ENCODE peak calls at places on chromosome X, in nine cellular contexts. B is heart left ventricle, L is fibroblast of lung, O is colonic mucosa, X is psoas muscle, N is upper lobe of left lung, U is adrenal gland, D is tibial artery, K is lower lobe of right lung. W is an unnamed sample. For H3K36me3 and H3K4me1, the result is how much of the 10 kb centered on the place peaks cover.

GRCh38 chrX:78024349-78025108 is 55.1 kb upstream of the PGAM4 start:
- DNase-seq in B (no peak), L (peak), O (peak), X (no peak), N (no peak), U (peak), D (no peak), K (peak), W (peak)

GRCh38 chrX:26845051-26845450 is 618.1 kb downstream of the PPP4R3C start:
- DNase-seq in B (no peak), L (peak), O (no peak), X (no peak), N (no peak), U (peak), D (no peak), K (no peak), W (no peak)

GRCh38 chrX:118974088-118974907 is at the start of gene LONRF3:
- DNase-seq in B (peak), L (peak), O (peak), X (peak), N (peak), U (peak), D (peak), K (peak), W (peak)

GRCh38 chrX:74925210-74926088 is at the start of gene NEXMIF:
- DNase-seq in B (no peak), L (peak), O (peak), X (no peak), N (peak), U (peak), D (peak), K (peak), W (peak)

GRCh38 chrX:74465424-74465823 is 44.1 kb downstream of the SLC16A2 start:
- DNase-seq in B (no peak), L (no peak), O (no peak), X (no peak), N (no peak), U (no peak), D (no peak), K (no peak), W (no peak)

GRCh38 chrX:15245896-15246295 is 24.0 kb downstream of the ASB9 start:
- DNase-seq in B (no peak), L (no peak), O (no peak), X (no peak), N (no peak), U (no peak), D (no peak), K (no peak), W (no peak)

GRCh38 chrX:56790778-56791177 is 61.7 kb downstream of the NBDY start:
- DNase-seq in B (no peak), L (no peak), O (peak), X (no peak), N (no peak), U (no peak), D (no peak), K (no peak), W (no peak)

GRCh38 chrX:64698317-64698716 is 277.9 kb downstream of the ZC4H2 start:
- DNase-seq in B (no peak), L (no peak), O (no peak), X (no peak), N (peak), U (no peak), D (no peak), K (no peak), W (no peak)

GRCh38 chrX:44082829-44083228 is 109.6 kb upstream of the NDP start:
- DNase-seq in B (no peak), L (no peak), O (no peak), X (no peak), N (no peak), U (no peak), D (no peak), K (no peak), W (no peak)

DNA sequence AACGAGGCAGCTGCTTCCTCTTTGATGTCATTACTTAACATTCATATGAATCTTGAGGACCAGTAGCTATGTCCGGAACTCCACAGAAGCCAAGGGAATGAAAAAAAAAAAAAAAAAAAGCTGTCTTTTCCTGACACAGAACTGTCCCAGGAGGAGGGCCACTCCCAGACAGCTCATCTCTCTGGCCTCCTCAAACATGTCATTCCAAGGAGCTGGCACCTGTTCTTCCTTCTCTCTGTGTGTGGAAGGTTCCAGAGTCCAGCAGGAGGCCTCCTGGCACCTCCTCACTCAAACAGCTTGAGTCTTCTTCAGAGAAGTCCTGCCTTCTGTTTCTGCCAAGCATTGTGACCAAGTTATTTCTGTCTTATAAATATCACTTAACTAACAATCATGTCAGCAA is 458.5 kb downstream of the AFF2 start:
- DNase-seq in B (no peak), L (no peak), O (no peak), X (no peak), N (no peak), U (no peak), D (no peak), K (no peak), W (no peak)
- H3K36me3 ChIP-seq in B (under half), L (under half), O (under half), X (under half), N (under half), U (under half), D (under half), K (under half), W (under half)

GRCh38 chrX:132614297-132614696 is 125.5 kb upstream of the MBNL3 start:
- DNase-seq in B (no peak), L (peak), O (no peak), X (no peak), N (no peak), U (no peak), D (no peak), K (no peak), W (peak)
- TF ChIP-seq CTCF in B (no peak), L (peak), O (no peak), X (no peak), N (no peak), U (no peak), D (no peak), K (no peak), W (peak)

GRCh38 chrX:13077168-13077567 is 32.7 kb upstream of the FAM9C start:
- DNase-seq in B (no peak), L (no peak), O (no peak), X (no peak), N (no peak), U (no peak), D (peak), K (no peak), W (no peak)
- H3K4me1 ChIP-seq in B (under half), L (under half), O (under half), X (under half), N (under half), U (under half), D (under half), K (under half), W (under half)

GRCh38 chrX:71400710-71401109 is 34.6 kb downstream of the TAF1 start:
- DNase-seq in B (no peak), L (no peak), O (no peak), X (no peak), N (no peak), U (no peak), D (no peak), K (no peak), W (no peak)
- H3K36me3 ChIP-seq in B (half or more), L (under half), O (under half), X (half or more), N (under half), U (half or more), D (half or more), K (half or more), W (under half)

DNA sequence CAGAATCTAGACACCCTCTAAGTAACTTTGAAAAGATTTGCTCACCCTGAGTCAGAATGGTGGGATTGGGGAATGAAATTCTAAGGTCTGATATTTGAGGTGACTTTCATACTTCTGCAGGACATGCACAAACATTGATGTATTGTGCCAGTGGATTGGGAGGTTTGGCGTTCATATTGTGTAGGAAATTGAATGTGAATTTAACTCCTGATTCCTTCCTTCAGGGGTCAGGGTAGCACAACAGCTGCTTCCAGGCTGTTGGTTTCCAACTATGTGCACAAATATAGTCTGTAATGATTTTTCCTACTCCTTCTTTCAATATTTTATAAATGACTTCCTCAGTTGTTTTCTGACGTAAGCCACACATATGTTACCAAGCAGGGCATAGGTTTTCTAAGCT is 3.1 kb downstream of the IL1RAPL1 start:
- DNase-seq in B (peak), L (peak), O (no peak), X (no peak), N (no peak), U (no peak), D (no peak), K (no peak), W (no peak)
- TF ChIP-seq CTCF in B (no peak), L (peak), O (no peak), X (no peak), N (no peak), U (no peak), D (no peak), K (no peak), W (no peak)

GRCh38 chrX:120759685-120760084 is 116.0 kb downstream of the CT47B1 start:
- DNase-seq in B (no peak), L (no peak), O (no peak), X (no peak), N (no peak), U (no peak), D (no peak), K (no peak), W (no peak)
- H3K4me1 ChIP-seq in B (under half), L (under half), O (under half), X (under half), N (under half), U (under half), D (under half), K (under half), W (under half)

DNA sequence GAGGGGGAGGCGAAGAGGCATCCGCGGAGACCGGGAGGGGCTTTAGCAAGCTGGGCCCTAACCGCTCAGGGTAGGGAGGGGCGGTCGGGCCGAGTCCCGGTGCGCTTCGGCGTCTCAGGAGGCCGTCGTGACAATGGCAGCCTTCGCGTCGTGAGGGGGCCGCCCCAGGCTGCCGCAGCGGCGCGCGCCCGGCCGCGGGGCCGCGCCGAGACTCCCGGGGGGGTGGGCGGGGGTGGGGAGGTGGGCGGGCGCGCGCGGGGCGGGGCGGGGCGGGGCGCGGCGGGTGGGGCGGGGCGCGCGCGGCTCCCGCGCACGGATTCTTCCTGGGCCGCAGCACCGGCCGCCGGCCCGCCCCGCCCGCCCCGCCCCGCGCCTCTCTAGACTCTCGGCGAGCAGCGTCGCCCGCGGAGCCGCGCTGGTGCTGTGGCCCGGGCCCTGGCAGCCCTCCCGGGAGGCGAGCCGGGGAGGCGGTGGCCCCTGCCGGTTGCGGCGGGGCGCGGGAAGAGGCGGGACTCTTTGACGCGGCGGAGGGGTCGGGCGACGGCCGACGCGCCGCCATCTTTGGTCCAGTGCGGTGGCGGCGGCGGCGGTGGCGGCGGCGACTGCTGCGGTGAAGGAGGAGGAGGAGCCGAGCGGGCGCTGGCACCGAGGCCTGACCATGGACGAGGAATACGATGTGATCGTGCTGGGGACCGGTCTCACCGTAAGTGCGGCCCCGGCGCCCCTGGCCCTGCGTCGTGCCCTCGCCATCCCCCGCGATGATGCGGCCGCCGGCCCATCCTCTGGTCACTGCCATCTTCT is at the start of gene GDI1:
- DNase-seq in B (peak), L (peak), O (no peak), X (peak), N (peak), U (peak), D (peak), K (peak), W (peak)
- H3K36me3 ChIP-seq in B (under half), L (under half), O (under half), X (under half), N (under half), U (half or more), D (half or more), K (half or more), W (under half)

GRCh38 chrX:135595543-135595942 is 75.1 kb downstream of the INTS6L start:
- DNase-seq in B (no peak), L (no peak), O (no peak), X (no peak), N (no peak), U (no peak), D (no peak), K (no peak), W (no peak)

GRCh38 chrX:135591871-135592270 is 71.4 kb downstream of the INTS6L start:
- DNase-seq in B (no peak), L (no peak), O (no peak), X (no peak), N (no peak), U (no peak), D (no peak), K (no peak), W (no peak)

GRCh38 chrX:135596495-135596894 is 76.0 kb downstream of the INTS6L start:
- DNase-seq in B (peak), L (peak), O (peak), X (no peak), N (no peak), U (peak), D (peak), K (peak), W (peak)
- TF ChIP-seq CTCF in B (peak), L (peak), O (peak), X (peak), N (peak), U (peak), D (no peak), K (peak), W (no peak)

DNA sequence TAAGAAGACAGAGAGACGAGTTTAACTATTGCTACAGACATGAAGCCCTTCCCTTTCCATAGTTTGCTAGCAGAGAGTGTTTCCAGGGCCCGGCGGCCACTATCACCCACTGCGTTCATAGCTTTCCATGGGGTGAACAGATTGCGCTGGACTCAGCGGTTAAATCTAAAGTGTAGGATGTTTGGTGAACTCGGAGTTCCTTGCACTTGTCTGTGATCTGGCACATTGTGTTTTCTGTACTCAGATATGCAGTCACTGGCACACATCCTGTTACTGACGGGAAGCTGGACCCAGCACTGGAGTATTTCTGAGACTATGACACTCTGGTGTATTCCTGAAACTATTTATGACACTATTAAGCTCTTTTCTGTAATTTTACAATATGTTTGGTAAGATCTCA is 13.9 kb downstream of the CD99 start:
- DNase-seq in B (peak), L (peak), O (no peak), X (peak), N (no peak), U (no peak), D (no peak), K (no peak), W (no peak)
- H3K4me1 ChIP-seq in B (half or more), L (under half), O (under half), X (half or more), N (half or more), U (under half), D (under half), K (half or more), W (under half)

GRCh38 chrX:41192880-41193279 is 107.6 kb downstream of the USP9X start:
- DNase-seq in B (no peak), L (no peak), O (no peak), X (no peak), N (no peak), U (no peak), D (no peak), K (no peak), W (no peak)
- H3K36me3 ChIP-seq in B (half or more), L (under half), O (under half), X (half or more), N (under half), U (under half), D (half or more), K (half or more), W (under half)